ENCODE peak calls at places on chromosome 2, in seven cellular contexts. U is sigmoid colon, Y is neural progenitor cell, W is neuronal stem cell, O is fibroblast of lung, M is tibial artery, E is PC-9. C is an unnamed sample. For H3K4me1, the result is how much of the 10 kb centered on the place peaks cover.

GRCh38 chr2:65053199-65053598 is 3.0 kb upstream of the CEP68 start:
- DNase-seq in U (no peak), Y (no peak), W (no peak), O (no peak), M (no peak), E (no peak), C (no peak)

GRCh38 chr2:70805987-70806386 is 14.4 kb downstream of the CLEC4F start:
- DNase-seq in U (no peak), Y (no peak), W (no peak), O (no peak), M (no peak), E (no peak), C (no peak)

GRCh38 chr2:54206596-54206995 is 49.4 kb downstream of the TSPYL6 start:
- DNase-seq in U (no peak), Y (peak), W (no peak), O (peak), M (no peak), E (no peak), C (peak)

GRCh38 chr2:21095714-21096113 is 28.1 kb upstream of the TDRD15 start:
- DNase-seq in U (no peak), Y (no peak), W (no peak), O (no peak), M (no peak), E (no peak), C (no peak)

GRCh38 chr2:30267161-30267568 is 35.8 kb downstream of the LBH start:
- DNase-seq in U (no peak), Y (no peak), W (no peak), O (no peak), M (no peak), E (no peak), C (no peak)

GRCh38 chr2:155357172-155357571 is 658.7 kb downstream of the KCNJ3 start:
- DNase-seq in U (no peak), Y (no peak), W (no peak), O (no peak), M (no peak), E (no peak), C (no peak)

GRCh38 chr2:235206980-235207579 is 255.3 kb downstream of the SH3BP4 start:
- DNase-seq in U (no peak), Y (no peak), W (no peak), O (no peak), M (no peak), E (no peak), C (no peak)

GRCh38 chr2:227616631-227617030 is 667 bp upstream of the SCYGR4 start:
- DNase-seq in U (no peak), Y (no peak), W (no peak), O (no peak), M (no peak), E (no peak), C (no peak)

GRCh38 chr2:118593257-118593656 is 254.2 kb downstream of the EN1 start:
- DNase-seq in U (no peak), Y (no peak), W (no peak), O (no peak), M (no peak), E (no peak), C (no peak)

GRCh38 chr2:3644891-3645605 is 13.0 kb upstream of the ALLC start:
- DNase-seq in U (peak), Y (no peak), W (no peak), O (no peak), M (peak), E (no peak), C (no peak)

GRCh38 chr2:160220001-160220400 is 19.9 kb upstream of the ITGB6 start:
- DNase-seq in U (no peak), Y (no peak), W (no peak), O (no peak), M (no peak), E (peak), C (no peak)

GRCh38 chr2:239268082-239268481 is 132.7 kb downstream of the HDAC4 start:
- DNase-seq in U (peak), Y (no peak), W (no peak), O (no peak), M (peak), E (no peak), C (no peak)

GRCh38 chr2:98569197-98569793 is 39.0 kb downstream of the COA5 start:
- DNase-seq in U (no peak), Y (peak), W (peak), O (no peak), M (no peak), E (no peak), C (peak)

GRCh38 chr2:161102770-161103450 is 57.3 kb upstream of the TANK start:
- DNase-seq in U (no peak), Y (no peak), W (no peak), O (peak), M (no peak), E (peak), C (peak)

GRCh38 chr2:210224660-210225460 is at the start of gene ACADL:
- DNase-seq in U (no peak), Y (peak), W (peak), O (peak), M (peak), E (no peak), C (peak)

GRCh38 chr2:56167616-56168015 is 16.2 kb upstream of the CCDC85A start:
- DNase-seq in U (no peak), Y (no peak), W (no peak), O (peak), M (no peak), E (no peak), C (no peak)

GRCh38 chr2:168684921-168685618 is 117.4 kb upstream of the NOSTRIN start:
- DNase-seq in U (no peak), Y (no peak), W (no peak), O (no peak), M (no peak), E (no peak), C (no peak)

GRCh38 chr2:25619187-25619586 is 54.2 kb downstream of the DTNB start:
- DNase-seq in U (no peak), Y (no peak), W (no peak), O (no peak), M (no peak), E (no peak), C (no peak)

GRCh38 chr2:10820562-10820961 is 8.0 kb upstream of the PDIA6 start:
- DNase-seq in U (peak), Y (no peak), W (no peak), O (no peak), M (peak), E (no peak), C (no peak)

GRCh38 chr2:10935366-10935918 is 23.7 kb downstream of the KCNF1 start:
- DNase-seq in U (no peak), Y (no peak), W (no peak), O (no peak), M (no peak), E (no peak), C (no peak)

GRCh38 chr2:67259581-67260347 is 137.4 kb upstream of the ETAA1 start:
- DNase-seq in U (peak), Y (no peak), W (no peak), O (peak), M (no peak), E (peak), C (no peak)

GRCh38 chr2:43169987-43170732 is 56.2 kb downstream of the ZFP36L2 start:
- DNase-seq in U (no peak), Y (peak), W (no peak), O (no peak), M (no peak), E (peak), C (peak)

GRCh38 chr2:43078781-43079755 is 147.3 kb downstream of the ZFP36L2 start:
- DNase-seq in U (no peak), Y (no peak), W (no peak), O (peak), M (peak), E (no peak), C (no peak)

GRCh38 chr2:8307779-8308178 is 374.1 kb upstream of the ID2 start:
- DNase-seq in U (no peak), Y (no peak), W (no peak), O (peak), M (no peak), E (no peak), C (no peak)

GRCh38 chr2:181999255-181999654 is 13.6 kb downstream of the PPP1R1C start:
- DNase-seq in U (no peak), Y (no peak), W (no peak), O (no peak), M (no peak), E (no peak), C (no peak)

GRCh38 chr2:23286765-23287155 is 98.2 kb upstream of the KLHL29 start:
- DNase-seq in U (peak), Y (no peak), W (no peak), O (peak), M (peak), E (no peak), C (no peak)

GRCh38 chr2:181892795-181893435 is 1.4 kb downstream of the ITPRID2 start:
- DNase-seq in U (no peak), Y (no peak), W (no peak), O (peak), M (no peak), E (peak), C (no peak)

GRCh38 chr2:29213871-29214341 is 98.7 kb downstream of the CLIP4 start:
- DNase-seq in U (peak), Y (no peak), W (no peak), O (no peak), M (no peak), E (no peak), C (no peak)

GRCh38 chr2:216389565-216389964 is 17.3 kb upstream of the MARCHF4 start:
- DNase-seq in U (no peak), Y (no peak), W (no peak), O (peak), M (no peak), E (no peak), C (no peak)

GRCh38 chr2:136765256-136765735 is at the start of gene THSD7B:
- DNase-seq in U (no peak), Y (peak), W (no peak), O (no peak), M (no peak), E (no peak), C (no peak)

GRCh38 chr2:127619901-127620705 is 25.9 kb upstream of the GPR17 start:
- DNase-seq in U (peak), Y (no peak), W (no peak), O (no peak), M (no peak), E (no peak), C (no peak)

GRCh38 chr2:204544961-204545860 is at the start of gene PARD3B:
- DNase-seq in U (peak), Y (peak), W (peak), O (peak), M (peak), E (peak), C (peak)

GRCh38 chr2:37671013-37671815 is at the start of gene CDC42EP3:
- DNase-seq in U (peak), Y (peak), W (peak), O (peak), M (peak), E (no peak), C (peak)

GRCh38 chr2:184598313-184599053 is at the start of gene ZNF804A:
- DNase-seq in U (peak), Y (peak), W (peak), O (peak), M (peak), E (no peak), C (peak)

GRCh38 chr2:15058015-15058414 is 425.5 kb downstream of the LRATD1 start:
- DNase-seq in U (no peak), Y (peak), W (no peak), O (no peak), M (no peak), E (no peak), C (peak)

GRCh38 chr2:161141033-161141432 is 19.2 kb upstream of the TANK start:
- DNase-seq in U (no peak), Y (no peak), W (no peak), O (no peak), M (no peak), E (no peak), C (no peak)

GRCh38 chr2:25453199-25453903 is 111.6 kb upstream of the DNMT3A start:
- DNase-seq in U (no peak), Y (no peak), W (no peak), O (peak), M (no peak), E (no peak), C (no peak)

GRCh38 chr2:68806511-68807109 is 64.6 kb downstream of the BMP10 start:
- DNase-seq in U (no peak), Y (no peak), W (no peak), O (peak), M (no peak), E (no peak), C (no peak)
- H3K4me1 ChIP-seq in U (under half), Y (under half), W (under half), O (under half), M (under half), E (under half), C (under half)

GRCh38 chr2:143476421-143477084 is 347.3 kb downstream of the ARHGAP15 start:
- DNase-seq in U (no peak), Y (no peak), W (no peak), O (peak), M (no peak), E (no peak), C (no peak)
- H3K4me1 ChIP-seq in U (under half), Y (under half), W (under half), O (under half), M (under half), E (under half), C (under half)

DNA sequence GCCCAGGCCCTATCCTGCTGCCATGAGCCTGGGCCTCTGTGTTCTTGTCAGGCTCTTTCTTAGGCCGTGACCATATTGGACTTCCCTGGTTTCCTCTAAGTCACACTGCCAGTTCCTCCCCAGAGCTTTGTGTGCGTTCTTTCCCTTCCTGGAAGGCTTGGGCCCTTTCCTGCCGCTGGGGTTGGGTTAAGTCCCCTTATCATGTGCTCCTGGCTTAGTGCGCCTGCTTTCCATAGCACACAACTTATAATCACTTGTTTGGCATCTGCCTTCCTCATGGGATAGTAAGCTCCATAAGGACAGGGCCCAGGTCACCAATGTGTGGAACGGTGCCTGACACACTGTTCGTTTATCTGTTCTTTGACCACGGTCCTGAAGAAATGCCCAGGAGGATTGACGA is 31.3 kb downstream of the NIFK start:
- DNase-seq in U (peak), Y (no peak), W (no peak), O (no peak), M (peak), E (no peak), C (no peak)
- H3K4me1 ChIP-seq in U (under half), Y (under half), W (under half), O (under half), M (under half), E (under half), C (under half)

GRCh38 chr2:130372055-130372832 is 16.4 kb downstream of the PTPN18 start:
- DNase-seq in U (peak), Y (peak), W (peak), O (peak), M (peak), E (peak), C (peak)

GRCh38 chr2:130370490-130370889 is 14.6 kb downstream of the PTPN18 start:
- DNase-seq in U (peak), Y (no peak), W (no peak), O (no peak), M (no peak), E (no peak), C (no peak)

GRCh38 chr2:130369589-130370341 is 13.9 kb downstream of the PTPN18 start:
- DNase-seq in U (peak), Y (no peak), W (no peak), O (no peak), M (no peak), E (no peak), C (no peak)

GRCh38 chr2:130372833-130373807 is 17.3 kb downstream of the PTPN18 start:
- DNase-seq in U (peak), Y (no peak), W (no peak), O (no peak), M (no peak), E (no peak), C (no peak)

DNA sequence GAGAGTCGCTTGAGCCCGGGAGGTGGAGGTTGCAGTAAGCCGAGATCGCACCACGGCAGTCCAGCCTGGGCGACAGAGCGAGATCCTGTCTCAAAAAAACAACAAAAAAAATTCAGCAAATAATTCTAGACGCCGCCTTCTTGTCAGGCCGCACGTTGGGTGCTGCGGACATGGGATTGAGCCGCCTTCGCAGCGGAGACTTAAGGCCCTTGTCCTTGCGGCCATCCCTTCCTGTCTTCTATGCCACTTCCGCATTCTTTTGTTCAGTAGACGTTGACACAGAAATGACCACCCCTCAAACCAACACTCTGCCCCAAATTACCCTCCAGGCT is 15.8 kb downstream of the PTPN18 start:
- DNase-seq in U (peak), Y (no peak), W (no peak), O (no peak), M (no peak), E (no peak), C (no peak)
- H3K4me1 ChIP-seq in U (under half), Y (under half), W (under half), O (under half), M (under half), E (under half), C (under half)

DNA sequence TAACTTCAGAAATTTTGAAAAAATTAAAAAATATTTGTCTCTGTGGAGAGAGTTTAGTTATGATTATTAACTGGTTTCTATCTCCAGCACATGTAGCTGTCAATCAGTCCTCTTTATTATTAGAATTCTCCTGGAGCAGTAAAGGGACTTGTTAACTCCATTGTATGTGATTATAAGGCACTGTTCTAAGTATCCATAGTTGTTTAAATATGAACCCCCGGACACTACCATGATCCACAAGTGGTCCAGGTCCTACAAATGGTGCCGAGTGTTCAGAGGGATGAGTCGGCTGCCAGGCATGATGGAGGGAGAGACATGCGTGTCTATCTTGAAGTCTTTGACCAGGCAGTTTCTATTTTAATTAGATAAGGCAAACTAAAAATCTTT is 486 bp downstream of the CHRNA1 start:
- DNase-seq in U (no peak), Y (no peak), W (no peak), O (no peak), M (no peak), E (no peak), C (no peak)
- H3K4me1 ChIP-seq in U (under half), Y (under half), W (under half), O (under half), M (under half), E (under half), C (under half)

DNA sequence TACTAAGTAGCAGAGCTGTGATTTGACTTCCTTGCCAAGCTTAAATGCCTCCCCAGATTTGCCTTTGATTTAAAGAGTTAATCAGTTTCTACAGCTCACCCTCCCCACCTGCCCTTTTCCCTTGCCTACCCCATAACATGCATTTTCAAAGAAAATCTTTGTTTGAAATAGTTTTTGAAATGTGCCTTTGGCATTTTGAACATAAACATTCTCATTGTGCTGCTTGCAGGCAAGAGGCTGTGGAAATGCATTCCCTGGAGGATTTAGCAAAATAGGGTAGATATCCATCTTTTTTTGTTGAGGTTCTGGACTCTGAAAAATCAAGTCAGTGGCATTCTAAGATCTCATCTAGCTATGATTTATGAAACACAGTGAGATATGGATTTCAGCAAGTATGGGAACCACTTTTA is 55.7 kb downstream of the MAP4K4 start:
- DNase-seq in U (no peak), Y (no peak), W (no peak), O (no peak), M (no peak), E (no peak), C (no peak)
- H3K4me1 ChIP-seq in U (half or more), Y (under half), W (under half), O (under half), M (under half), E (under half), C (half or more)

GRCh38 chr2:45685299-45685698 is 33.8 kb downstream of the PRKCE start:
- DNase-seq in U (no peak), Y (no peak), W (no peak), O (no peak), M (no peak), E (no peak), C (no peak)

GRCh38 chr2:45691600-45691999 is 40.1 kb downstream of the PRKCE start:
- DNase-seq in U (no peak), Y (no peak), W (no peak), O (no peak), M (no peak), E (no peak), C (no peak)

GRCh38 chr2:45690223-45690622 is 38.7 kb downstream of the PRKCE start:
- DNase-seq in U (no peak), Y (no peak), W (no peak), O (no peak), M (no peak), E (no peak), C (no peak)

GRCh38 chr2:45691152-45691551 is 39.7 kb downstream of the PRKCE start:
- DNase-seq in U (no peak), Y (no peak), W (no peak), O (no peak), M (no peak), E (no peak), C (no peak)

DNA sequence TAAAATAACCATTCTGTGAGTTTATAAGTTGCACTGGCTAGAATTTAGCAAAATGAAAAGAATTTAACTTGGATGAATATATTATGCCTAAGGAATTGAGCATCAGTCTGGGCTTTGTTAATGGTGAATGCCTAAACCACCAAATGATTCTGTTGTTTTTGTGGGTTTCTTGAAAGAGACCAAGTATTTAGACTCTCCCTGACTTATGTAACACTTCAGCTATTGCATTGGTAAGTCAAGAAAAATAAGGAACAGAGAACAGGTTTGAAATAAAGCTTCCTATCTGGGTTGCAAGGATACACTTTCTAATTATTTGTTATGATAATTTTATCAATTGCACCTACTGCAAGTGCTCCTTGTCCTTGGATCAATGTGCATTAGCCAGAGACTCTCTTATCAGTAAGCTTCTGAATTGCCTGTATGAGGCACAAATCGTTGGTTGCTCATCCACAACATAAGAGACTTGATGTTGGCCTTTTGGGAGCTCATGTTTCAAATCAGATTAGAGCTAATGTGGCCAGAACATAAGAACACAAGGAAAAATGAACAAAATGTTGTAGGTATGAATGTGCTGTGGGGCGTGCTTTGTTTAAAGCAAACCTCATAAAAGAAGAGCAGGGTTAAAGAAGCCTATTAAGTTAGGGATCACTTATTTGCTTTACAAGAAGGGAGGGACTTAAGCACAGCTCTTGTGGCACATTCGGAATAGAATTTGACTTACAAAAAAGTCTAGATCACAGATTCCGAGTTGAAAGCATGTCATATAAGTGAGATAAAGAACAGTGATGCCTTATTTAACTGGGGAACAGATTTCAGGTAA is 37.2 kb downstream of the PRKCE start:
- DNase-seq in U (no peak), Y (no peak), W (no peak), O (peak), M (no peak), E (no peak), C (no peak)
- H3K4me1 ChIP-seq in U (under half), Y (under half), W (under half), O (under half), M (under half), E (under half), C (under half)

GRCh38 chr2:96203130-96204028 is 5.2 kb downstream of the STARD7 start:
- DNase-seq in U (no peak), Y (no peak), W (no peak), O (no peak), M (no peak), E (peak), C (no peak)
- H3K4me1 ChIP-seq in U (half or more), Y (under half), W (under half), O (under half), M (half or more), E (under half), C (under half)

C was measured in A673.